ENCODE peak calls at places on chromosomes 4 and X, in seven cellular contexts. Q is left kidney; E is HepG2; M is HCEC 1CT; R is Kasumi-1; S is NCI-H748 treated with DMSO at 0.1 percent for 48 hours; Z is stimulated activated naive CD4-positive, alpha-beta T cell. V is an unnamed sample.

GRCh38 chr4:113316879-113317278 is 267.4 kb downstream of the ANK2 start:
- DNase-seq in E (no peak), Q (no peak), R (no peak), S (no peak), M (no peak), Z (no peak), V (peak; percentile 1)

GRCh38 chr4:177511611-177512010 is 69.4 kb upstream of the AGA start:
- DNase-seq in Q (peak; percentile 52), E (no peak), S (peak; percentile 20), M (no peak), R (no peak), Z (no peak), V (no peak)

GRCh38 chrX:43328358-43328946 is 327.6 kb upstream of the MAOA start:
- DNase-seq in Q (no peak), M (no peak), R (no peak), E (no peak), Z (no peak), S (no peak), V (no peak)

GRCh38 chr4:27057662-27058061 is 197.0 kb downstream of the STIM2 start:
- DNase-seq in M (no peak), R (no peak), S (no peak), Q (no peak), E (no peak), Z (no peak), V (no peak)

GRCh38 chrX:69050051-69050785 is 115.0 kb downstream of the PJA1 start:
- DNase-seq in R (no peak), Q (no peak), M (no peak), S (no peak), E (no peak), Z (no peak), V (no peak)

GRCh38 chrX:115582871-115583729 is 22.1 kb downstream of the PLS3 start:
- DNase-seq in E (no peak), R (no peak), S (no peak), Q (peak; percentile 39), M (peak; percentile 66), Z (no peak), V (no peak)

GRCh38 chr4:170497105-170497504 is 407.3 kb upstream of the AADAT start:
- DNase-seq in M (no peak), Z (no peak), E (no peak), Q (peak; percentile 89), R (peak; percentile 78), S (peak; percentile 63), V (no peak)

GRCh38 chrX:39012561-39013209 is 211.4 kb downstream of the MID1IP1 start:
- DNase-seq in Q (peak; percentile 38), M (no peak), R (no peak), S (no peak), Z (no peak), E (no peak), V (no peak)

GRCh38 chr4:119598521-119598920 is 30.1 kb downstream of the PDE5A start:
- DNase-seq in Q (no peak), S (no peak), Z (no peak), M (no peak), E (no peak), R (no peak), V (no peak)

GRCh38 chr4:10175626-10176025 is 59.0 kb upstream of the WDR1 start:
- DNase-seq in R (no peak), E (no peak), S (no peak), M (no peak), Z (no peak), Q (no peak), V (no peak)

GRCh38 chrX:46294234-46294633 is 251.0 kb downstream of the ZNF674 start:
- DNase-seq in Z (no peak), Q (no peak), R (no peak), M (no peak), S (no peak), E (no peak), V (no peak)

GRCh38 chr4:59553739-59554126 is 1646.4 kb upstream of the ADGRL3 start:
- DNase-seq in R (no peak), S (no peak), M (no peak), Q (no peak), Z (no peak), E (no peak), V (no peak)

GRCh38 chr4:70721747-70722146 is at the start of gene RUFY3:
- DNase-seq in Q (peak; percentile 80), M (peak; percentile 80), Z (no peak), R (no peak), S (peak; percentile 82), E (no peak), V (no peak)

GRCh38 chr4:3409571-3410091 is 32.1 kb upstream of the HGFAC start:
- DNase-seq in E (no peak), M (no peak), Q (no peak), R (no peak), Z (no peak), S (no peak), V (no peak)

GRCh38 chr4:43394976-43395375 is 502.5 kb downstream of the GRXCR1 start:
- DNase-seq in Q (no peak), S (no peak), E (no peak), M (no peak), R (no peak), Z (no peak), V (no peak)